ENCODE peak calls at places on chromosomes 11 and 22, in ten cellular contexts. C is CD8-positive, alpha-beta T cell; F is SK-N-SH; B is body of pancreas; N is tibial nerve; Y is cardiac muscle cell; W is gastrocnemius medialis; T is brain microvascular endothelial cell; I is neural progenitor cell; U is left lung. L is an unnamed sample.

GRCh38 chr11:97015327-97015726 is 625.5 kb downstream of the JRKL start:
- DNase-seq in C (no peak), F (no peak), B (no peak), N (no peak), Y (no peak), W (no peak), T (no peak), I (no peak), U (no peak), L (no peak)

GRCh38 chr11:9219115-9219514 is 46.0 kb downstream of the DENND5A start:
- DNase-seq in C (no peak), F (no peak), B (no peak), N (no peak), Y (no peak), W (no peak), T (no peak), I (no peak), U (no peak), L (peak; percentile 40)

GRCh38 chr11:83310718-83311117 is 24.6 kb upstream of the CCDC90B start:
- DNase-seq in C (no peak), F (no peak), B (no peak), N (no peak), Y (no peak), W (no peak), T (no peak), I (no peak), U (no peak), L (no peak)

GRCh38 chr22:45602824-45603301 is 68.8 kb upstream of the ATXN10 start:
- DNase-seq in C (no peak), F (peak; percentile 91), B (no peak), N (no peak), Y (no peak), W (no peak), T (peak; percentile 47), I (peak; percentile 80), U (no peak), L (peak; percentile 76)

GRCh38 chr11:115042002-115042401 is 363.7 kb downstream of the NXPE2 start:
- DNase-seq in C (no peak), F (peak; percentile 51), B (no peak), N (no peak), Y (peak; percentile 8), W (no peak), T (no peak), I (no peak), U (no peak), L (no peak)

GRCh38 chr11:1667906-1668305 is 29.1 kb upstream of the KRTAP5-6 start:
- DNase-seq in C (no peak), F (peak; percentile 36), B (no peak), N (no peak), Y (peak; percentile 37), W (no peak), T (no peak), I (no peak), U (no peak), L (no peak)

GRCh38 chr11:107545101-107545514 is 20.4 kb downstream of the ALKBH8 start:
- DNase-seq in C (no peak), F (no peak), B (no peak), N (no peak), Y (no peak), W (no peak), T (peak; percentile 74), I (no peak), U (no peak), L (no peak)

GRCh38 chr11:27358306-27358705 is 4.7 kb downstream of the CCDC34 start:
- DNase-seq in C (no peak), F (no peak), B (no peak), N (no peak), Y (no peak), W (no peak), T (no peak), I (no peak), U (no peak), L (peak; percentile 55)

GRCh38 chr11:13116491-13116890 is 107.4 kb downstream of the RASSF10 start:
- DNase-seq in C (no peak), F (no peak), B (no peak), N (no peak), Y (no peak), W (no peak), T (no peak), I (no peak), U (no peak), L (peak; percentile 12)

GRCh38 chr11:73275381-73275750 is 3.2 kb downstream of the P2RY6 start:
- DNase-seq in C (no peak), F (no peak), B (no peak), N (no peak), Y (no peak), W (no peak), T (no peak), I (no peak), U (no peak), L (peak; percentile 92)

GRCh38 chr11:43278302-43278956 is 33.4 kb upstream of the API5 start:
- DNase-seq in C (no peak), F (peak; percentile 59), B (no peak), N (no peak), Y (peak; percentile 19), W (no peak), T (peak; percentile 9), I (peak; percentile 68), U (no peak), L (peak; percentile 4)

GRCh38 chr11:64373598-64373974 is 14.6 kb downstream of the RPS6KA4 start:
- DNase-seq in C (no peak), F (no peak), B (no peak), N (no peak), Y (no peak), W (no peak), T (no peak), I (no peak), U (no peak), L (no peak)

GRCh38 chr11:47987781-47988180 is 7.4 kb downstream of the PTPRJ start:
- DNase-seq in C (no peak), F (no peak), B (peak; percentile 46), N (no peak), Y (no peak), W (no peak), T (no peak), I (no peak), U (no peak), L (no peak)

GRCh38 chr11:17767301-17767885 is 32.8 kb downstream of the KCNC1 start:
- DNase-seq in C (no peak), F (no peak), B (no peak), N (no peak), Y (no peak), W (no peak), T (peak; percentile 29), I (no peak), U (no peak), L (no peak)

DNA sequence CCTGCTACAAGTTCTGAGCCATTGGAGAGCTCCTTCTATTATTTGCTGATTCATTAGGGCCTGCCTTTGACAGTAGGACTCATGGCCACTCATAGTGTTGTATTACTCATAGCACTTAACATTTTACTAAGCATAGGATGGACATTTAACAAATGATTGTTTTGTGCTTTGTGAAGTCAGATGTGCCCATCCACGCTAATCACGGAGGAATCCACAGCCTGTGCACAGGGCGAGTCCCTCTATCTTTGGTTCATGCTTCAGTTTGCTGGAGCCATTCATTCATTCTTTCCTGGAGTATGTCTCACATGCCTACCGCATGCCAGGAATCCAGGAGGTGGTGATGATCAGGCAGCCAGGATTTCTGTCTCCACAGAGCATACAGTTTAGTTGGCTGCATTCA is 254.1 kb downstream of the NTM start:
- DNase-seq in C (no peak), F (no peak), B (no peak), N (no peak), Y (no peak), W (no peak), T (no peak), I (no peak), U (no peak), L (no peak)
- H3K27ac ChIP-seq in C (no peak overlapping the region), F (no peak overlapping the region), B (no peak overlapping the region), N (no peak overlapping the region), Y (no peak overlapping the region), W (no peak overlapping the region), T (no peak overlapping the region), I (no peak overlapping the region), U (no peak overlapping the region), L (no peak overlapping the region)

DNA sequence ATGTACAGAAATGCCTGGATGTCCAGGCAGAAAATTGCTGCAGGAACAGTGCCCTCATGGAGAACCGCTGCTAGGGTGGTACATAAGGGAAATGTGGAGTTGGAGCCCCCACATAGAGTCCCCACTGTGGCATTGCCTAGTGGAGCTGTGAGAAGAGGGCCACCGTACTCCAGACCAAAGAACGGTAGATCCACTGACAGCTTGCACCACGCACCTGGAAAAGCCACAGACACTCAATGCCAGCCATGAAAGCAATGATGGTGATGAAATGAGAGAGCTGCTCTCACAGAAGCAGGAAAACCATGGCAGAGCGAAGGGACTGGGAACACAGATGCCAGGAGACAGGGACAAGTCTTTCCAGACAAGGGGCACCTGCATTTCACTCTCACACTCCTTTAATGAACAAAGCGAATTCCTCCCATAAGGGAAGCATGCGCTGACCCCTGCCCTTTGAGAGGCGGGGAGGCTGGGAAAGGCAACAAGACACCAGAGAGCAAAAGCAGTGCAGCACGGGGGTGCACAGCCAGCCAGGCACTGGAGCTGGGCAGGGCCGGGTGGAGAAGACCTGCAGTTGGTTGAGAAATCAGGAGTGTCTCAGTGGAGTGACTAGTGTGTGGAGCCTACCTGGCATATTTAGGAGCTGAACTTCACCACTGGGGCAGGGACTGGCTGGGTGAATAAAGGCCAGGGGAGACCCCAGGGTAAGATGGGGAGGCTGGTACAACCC is 1025.2 kb downstream of the TBC1D22A start:
- DNase-seq in C (no peak), F (no peak), B (no peak), N (no peak), Y (no peak), W (no peak), T (no peak), I (no peak), U (no peak), L (no peak)
- H3K4me3 ChIP-seq in C (no peak overlapping the region), F (no peak overlapping the region), B (no peak overlapping the region), N (no peak overlapping the region), Y (no peak overlapping the region), W (no peak overlapping the region), T (no peak overlapping the region), I (no peak overlapping the region), U (no peak overlapping the region), L (no peak overlapping the region)

DNA sequence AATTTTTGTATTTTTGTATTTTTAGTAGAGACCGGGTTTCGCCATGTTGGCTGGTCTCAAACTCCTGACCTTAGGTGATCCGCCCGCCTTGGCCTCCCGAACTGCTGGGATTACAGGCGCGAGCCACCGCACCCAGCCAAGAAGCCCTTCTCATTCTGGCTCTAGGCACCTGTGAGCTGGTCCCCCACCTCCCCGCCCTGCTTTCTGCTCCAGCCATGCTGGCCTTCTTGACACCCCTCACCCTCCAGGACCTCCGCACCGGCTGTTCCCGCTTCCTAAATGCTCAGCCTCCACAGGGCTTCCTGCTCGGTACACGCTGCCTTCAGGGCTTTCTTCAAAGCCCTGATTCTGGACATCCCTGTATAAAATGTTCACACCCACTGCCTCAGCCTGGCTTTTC is 5.5 kb upstream of the FXYD2 start:
- DNase-seq in C (no peak), F (no peak), B (no peak), N (no peak), Y (no peak), W (no peak), T (no peak), I (no peak), U (no peak), L (no peak)
- H3K27ac ChIP-seq in C (no peak overlapping the region), F (no peak overlapping the region), B (peak overlapping the region; percentile 90), N (no peak overlapping the region), Y (no peak overlapping the region), W (no peak overlapping the region), T (no peak overlapping the region), I (no peak overlapping the region), U (no peak overlapping the region), L (no peak overlapping the region)

DNA sequence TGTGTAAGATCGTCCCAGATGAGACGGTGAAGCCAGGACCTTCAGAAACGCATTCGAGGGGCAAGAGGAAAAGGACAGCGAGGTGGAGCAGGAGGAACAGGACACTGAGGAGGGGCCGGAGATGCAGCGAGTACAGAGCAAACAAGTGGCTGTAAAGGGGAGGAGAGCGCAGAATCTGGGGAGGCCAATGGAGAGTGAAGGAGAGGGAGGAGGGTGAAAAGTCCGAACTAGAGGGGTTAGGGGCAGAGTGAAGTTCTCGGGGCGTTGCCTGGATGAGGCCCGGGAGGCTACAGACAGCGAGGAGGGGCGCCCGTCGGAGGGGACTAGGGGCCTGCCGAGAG is 8.8 kb upstream of the PPIL2 start:
- DNase-seq in C (no peak), F (no peak), B (no peak), N (no peak), Y (no peak), W (no peak), T (no peak), I (no peak), U (no peak), L (no peak)
- H3K4me3 ChIP-seq in C (peak overlapping the region; percentile 80), F (peak overlapping the region; percentile 58), B (no peak overlapping the region), N (no peak overlapping the region), Y (peak overlapping the region; percentile 35), W (no peak overlapping the region), T (peak overlapping the region; percentile 54), I (no peak overlapping the region), U (no peak overlapping the region), L (peak overlapping the region; percentile 68)